ENCODE peak calls at places on chromosomes 7 and 10, in eight cellular contexts. H is lower lobe of right lung, O is dorsolateral prefrontal cortex, T is esophagus squamous epithelium, K is AG04449, Q is brain microvascular endothelial cell, Z is astrocyte of the cerebellum, P is lower leg skin. R is an unnamed sample.

GRCh38 chr7:45592230-45592991 is 18.2 kb downstream of the ADCY1 start:
- DNase-seq in H (no peak), O (no peak), T (no peak), K (no peak), Q (no peak), Z (no peak), P (peak; percentile 81), R (no peak)

GRCh38 chr10:128419466-128420019 is 293.3 kb upstream of the MKI67 start:
- DNase-seq in H (no peak), O (no peak), T (no peak), K (no peak), Q (no peak), Z (no peak), P (no peak), R (no peak)

GRCh38 chr10:100043344-100043743 is 33.6 kb upstream of the DNMBP start:
- DNase-seq in H (no peak), O (no peak), T (no peak), K (no peak), Q (no peak), Z (no peak), P (peak; percentile 46), R (no peak)

GRCh38 chr7:8433477-8434289 is at the start of gene NXPH1:
- DNase-seq in H (no peak), O (no peak), T (no peak), K (no peak), Q (no peak), Z (no peak), P (no peak), R (no peak)

GRCh38 chr7:64651632-64652165 is 14.2 kb upstream of the ZNF107 start:
- DNase-seq in H (no peak), O (no peak), T (no peak), K (no peak), Q (no peak), Z (no peak), P (peak; percentile 31), R (no peak)

GRCh38 chr7:35530124-35531109 is 164.5 kb downstream of the HERPUD2 start:
- DNase-seq in H (no peak), O (no peak), T (no peak), K (no peak), Q (no peak), Z (no peak), P (peak; percentile 74), R (no peak)

GRCh38 chr10:111344804-111345203 is 268.0 kb downstream of the ADRA2A start:
- DNase-seq in H (no peak), O (no peak), T (no peak), K (no peak), Q (no peak), Z (no peak), P (no peak), R (no peak)

GRCh38 chr7:107580716-107581383 is 804 bp downstream of the BCAP29 start:
- DNase-seq in H (no peak), O (no peak), T (no peak), K (no peak), Q (no peak), Z (no peak), P (no peak), R (no peak)

GRCh38 chr7:117186218-117186617 is 136.6 kb downstream of the WNT2 start:
- DNase-seq in H (no peak), O (no peak), T (no peak), K (no peak), Q (peak; percentile 95), Z (no peak), P (no peak), R (peak; percentile 33)

GRCh38 chr10:62839595-62839994 is 23.4 kb upstream of the EGR2 start:
- DNase-seq in H (no peak), O (no peak), T (no peak), K (no peak), Q (no peak), Z (no peak), P (no peak), R (no peak)

GRCh38 chr10:2619472-2619871 is 447.9 kb upstream of the PFKP start:
- DNase-seq in H (no peak), O (no peak), T (no peak), K (no peak), Q (no peak), Z (no peak), P (no peak), R (no peak)

GRCh38 chr7:4738711-4739527 is 36.5 kb upstream of the AP5Z1 start:
- DNase-seq in H (no peak), O (no peak), T (no peak), K (peak; percentile 52), Q (peak; percentile 96), Z (peak; percentile 55), P (no peak), R (peak; percentile 95)

GRCh38 chr7:130154131-130154500 is 51.1 kb downstream of the TMEM209 start:
- DNase-seq in H (peak; percentile 74), O (no peak), T (no peak), K (no peak), Q (no peak), Z (no peak), P (no peak), R (no peak)

GRCh38 chr7:17516768-17517167 is 218.3 kb downstream of the AHR start:
- DNase-seq in H (no peak), O (no peak), T (no peak), K (no peak), Q (no peak), Z (no peak), P (no peak), R (no peak)

GRCh38 chr10:124298891-124299290 is 119.8 kb downstream of the OAT start:
- DNase-seq in H (no peak), O (no peak), T (no peak), K (no peak), Q (no peak), Z (no peak), P (peak; percentile 74), R (no peak)

GRCh38 chr10:34565934-34566333 is 249.2 kb downstream of the PARD3 start:
- DNase-seq in H (no peak), O (no peak), T (no peak), K (no peak), Q (peak; percentile 37), Z (peak; percentile 62), P (no peak), R (peak; percentile 49)

GRCh38 chr7:17501461-17502208 is 203.2 kb downstream of the AHR start:
- DNase-seq in H (no peak), O (no peak), T (no peak), K (no peak), Q (no peak), Z (peak; percentile 42), P (no peak), R (peak; percentile 67)

GRCh38 chr7:102395958-102396709 is at the start of gene PRKRIP1:
- DNase-seq in H (peak; percentile 91), O (peak; percentile 69), T (peak; percentile 66), K (peak; percentile 41), Q (peak; percentile 90), Z (peak; percentile 94), P (peak; percentile 94), R (peak; percentile 93)

GRCh38 chr10:13913890-13914289 is 327.1 kb downstream of the PRPF18 start:
- DNase-seq in H (peak; percentile 61), O (no peak), T (no peak), K (no peak), Q (no peak), Z (no peak), P (no peak), R (no peak)

GRCh38 chr7:128840326-128841170 is 10.3 kb downstream of the FLNC start:
- DNase-seq in H (no peak), O (no peak), T (no peak), K (no peak), Q (no peak), Z (no peak), P (no peak), R (no peak)

GRCh38 chr7:120272261-120272895 is 597 bp upstream of the KCND2 start:
- DNase-seq in H (no peak), O (no peak), T (no peak), K (peak; percentile 1), Q (peak; percentile 49), Z (peak; percentile 39), P (no peak), R (peak; percentile 48)
- H3K4me3 ChIP-seq in H (peak overlapping the region; percentile 50), O (peak overlapping the region; percentile 75), T (peak overlapping the region; percentile 63), K (peak overlapping the region; percentile 50), Q (peak overlapping the region; percentile 70), Z (peak overlapping the region; percentile 64), P (peak overlapping the region; percentile 4), R (peak overlapping the region; percentile 58)

DNA sequence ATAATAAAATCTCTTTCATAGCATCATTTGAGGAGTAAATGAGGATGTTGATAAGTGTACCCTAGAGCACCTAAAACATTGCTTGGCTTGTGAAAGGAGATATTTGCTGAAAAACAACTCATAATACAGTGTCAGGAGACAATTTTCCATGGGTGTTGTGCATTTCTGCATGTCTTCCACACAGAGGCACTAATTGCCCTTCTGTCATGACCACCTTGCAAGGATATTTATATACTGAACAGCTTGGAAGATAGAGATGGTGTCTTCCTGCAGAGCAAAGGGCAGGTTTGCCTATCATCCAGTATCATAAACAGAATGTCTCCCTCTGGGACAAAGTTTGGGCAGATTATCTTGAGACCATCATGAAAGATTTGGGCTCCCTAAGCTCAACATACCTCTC is 495.2 kb upstream of the LRRN3 start:
- DNase-seq in H (no peak), O (no peak), T (no peak), K (no peak), Q (no peak), Z (no peak), P (no peak), R (no peak)
- TF ChIP-seq CTCF in H (no peak), O (no peak), T (no peak), K (no peak), Q (no peak), Z (no peak), P (no peak), R (no peak)

DNA sequence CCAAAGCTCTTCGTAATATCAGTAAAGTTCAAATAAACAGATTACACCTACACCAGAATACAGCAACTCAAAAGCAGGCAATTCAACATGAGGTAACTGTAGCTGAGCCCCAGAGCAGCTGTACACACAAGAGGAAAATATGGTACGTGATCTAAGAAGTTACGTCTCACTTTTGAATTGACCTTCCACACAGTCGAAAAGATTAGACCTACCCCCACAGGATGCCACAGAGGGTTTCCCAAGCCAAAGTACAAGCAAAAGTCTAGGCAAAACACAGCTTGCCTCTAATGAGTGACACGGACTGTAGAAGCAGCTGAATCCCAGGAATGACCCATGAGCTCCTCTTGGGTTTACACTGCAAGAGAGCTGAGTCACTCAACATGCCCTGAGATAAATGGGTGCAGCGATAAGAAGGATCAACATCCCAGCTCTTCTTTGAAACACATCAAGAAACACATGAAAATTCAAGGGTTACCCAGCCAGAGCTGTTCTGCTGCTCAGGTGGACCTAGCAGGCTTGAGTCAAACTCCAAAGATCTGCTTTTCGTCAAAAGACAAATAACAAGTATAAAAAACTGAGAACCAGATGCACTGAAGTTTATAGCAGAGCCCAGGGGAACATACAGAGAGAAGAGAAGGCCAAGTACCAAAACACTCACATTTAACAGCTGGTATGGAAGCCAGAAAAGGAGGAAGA is 9.7 kb downstream of the CREB3L2 start:
- DNase-seq in H (no peak), O (no peak), T (no peak), K (no peak), Q (peak; percentile 98), Z (no peak), P (no peak), R (peak; percentile 82)
- H3K4me3 ChIP-seq in H (no peak overlapping the region), O (no peak overlapping the region), T (peak overlapping the region; percentile 10), K (peak overlapping the region; percentile 2), Q (no peak overlapping the region), Z (no peak overlapping the region), P (no peak overlapping the region), R (no peak overlapping the region)

GRCh38 chr7:141754939-141755338 is 9.0 kb upstream of the TAS2R3 start:
- DNase-seq in H (no peak), O (no peak), T (no peak), K (no peak), Q (no peak), Z (no peak), P (no peak), R (no peak)

GRCh38 chr7:141748401-141748800 is 10.2 kb downstream of the SSBP1 start:
- DNase-seq in H (no peak), O (no peak), T (no peak), K (no peak), Q (peak; percentile 45), Z (no peak), P (no peak), R (peak; percentile 46)

GRCh38 chr7:141752634-141753033 is 11.3 kb upstream of the TAS2R3 start:
- DNase-seq in H (no peak), O (no peak), T (no peak), K (no peak), Q (no peak), Z (no peak), P (no peak), R (no peak)
- TF ChIP-seq CTCF in H (peak; percentile 12), O (peak; percentile 35), T (no peak), K (no peak), Q (peak; percentile 45), Z (peak; percentile 11), P (no peak), R (peak; percentile 29)